ENCODE peak calls at places on chromosomes 6 and 20, in six cellular contexts. H is stimulated activated CD8-positive, alpha-beta memory T cell treated with anti-CD3 and anti-CD28 coated beads, Interleukin-4, amount 100 ng/mL, for 24 hours; I is amniotic stem cell; E is stomach; G is progenitor cell of endocrine pancreas; B is activated CD8-positive, alpha-beta T cell treated with anti-CD3 and anti-CD28 coated beads for 36 hours. A is an unnamed sample.

GRCh38 chr20:32411955-32412706 is 54.0 kb downstream of the ASXL1 start:
- DNase-seq in I (no peak), B (no peak), E (no peak), G (no peak), H (no peak), A (no peak)

GRCh38 chr20:57381596-57382503 is 9.3 kb upstream of the RBM38 start:
- DNase-seq in E (peak), G (peak), I (no peak), B (peak), H (peak), A (peak)

GRCh38 chr6:1267057-1267732 is 44.7 kb upstream of the FOXQ1 start:
- DNase-seq in H (no peak), E (no peak), B (no peak), G (no peak), I (no peak), A (no peak)

GRCh38 chr20:21018576-21018975 is 87.6 kb downstream of the LINC00237 start:
- DNase-seq in G (no peak), E (no peak), I (no peak), B (no peak), H (no peak), A (no peak)

GRCh38 chr20:41436679-41437078 is 70.1 kb upstream of the EMILIN3 start:
- DNase-seq in I (peak), H (no peak), E (no peak), G (no peak), B (no peak), A (no peak)

GRCh38 chr20:23795526-23795925 is 31.0 kb downstream of the CST2 start:
- DNase-seq in H (no peak), E (no peak), G (no peak), I (no peak), B (no peak), A (no peak)

GRCh38 chr6:41697902-41698349 is 37.5 kb downstream of the TFEB start:
- DNase-seq in E (no peak), B (no peak), I (no peak), G (no peak), H (no peak), A (no peak)

GRCh38 chr6:151675746-151676459 is 131.6 kb upstream of the ESR1 start:
- DNase-seq in I (peak), B (peak), H (peak), E (peak), G (peak), A (peak)

GRCh38 chr6:124099520-124099919 is 295.9 kb downstream of the NKAIN2 start:
- DNase-seq in H (no peak), E (no peak), G (no peak), B (no peak), I (no peak), A (no peak)

GRCh38 chr6:156502969-156503504 is 274.1 kb upstream of the ARID1B start:
- DNase-seq in H (no peak), I (no peak), G (no peak), E (no peak), B (no peak), A (no peak)

A was measured in transverse colon.